ENCODE peak calls at places on chromosomes 2 and 18, in eight cellular contexts. One of them, this sample, is unnamed.

GRCh38 chr18:36387296-36387695 is 89.8 kb downstream of the FHOD3 start:
- DNase-seq in thoracic aorta: no peak
- DNase-seq in GM23248: no peak
- DNase-seq in prostate gland: no peak
- DNase-seq in IMR-90: peak
- DNase-seq in neural progenitor cell: no peak
- DNase-seq in body of pancreas: no peak
- DNase-seq in fibroblast of lung: no peak
- DNase-seq in this sample: no peak

GRCh38 chr2:207746131-207746530 is 23.6 kb downstream of the FZD5 start:
- DNase-seq in thoracic aorta: no peak
- DNase-seq in GM23248: peak
- DNase-seq in prostate gland: peak
- DNase-seq in IMR-90: peak
- DNase-seq in neural progenitor cell: peak
- DNase-seq in body of pancreas: peak
- DNase-seq in fibroblast of lung: peak
- DNase-seq in this sample: no peak

GRCh38 chr2:74778381-74779371 is 55.3 kb upstream of the HK2 start:
- DNase-seq in thoracic aorta: no peak
- DNase-seq in GM23248: peak
- DNase-seq in prostate gland: no peak
- DNase-seq in IMR-90: peak
- DNase-seq in neural progenitor cell: peak
- DNase-seq in body of pancreas: peak
- DNase-seq in fibroblast of lung: no peak
- DNase-seq in this sample: no peak

GRCh38 chr2:150997066-150997465 is 264.6 kb downstream of the RBM43 start:
- DNase-seq in thoracic aorta: no peak
- DNase-seq in GM23248: no peak
- DNase-seq in prostate gland: no peak
- DNase-seq in IMR-90: no peak
- DNase-seq in neural progenitor cell: no peak
- DNase-seq in body of pancreas: no peak
- DNase-seq in fibroblast of lung: no peak
- DNase-seq in this sample: no peak

GRCh38 chr2:229800997-229801754 is 86.8 kb upstream of the DNER start:
- DNase-seq in thoracic aorta: peak
- DNase-seq in GM23248: peak
- DNase-seq in prostate gland: peak
- DNase-seq in IMR-90: peak
- DNase-seq in neural progenitor cell: peak
- DNase-seq in body of pancreas: peak
- DNase-seq in fibroblast of lung: peak
- DNase-seq in this sample: peak

GRCh38 chr2:109173311-109174171 is 44.5 kb downstream of the SH3RF3 start:
- DNase-seq in thoracic aorta: peak
- DNase-seq in GM23248: peak
- DNase-seq in prostate gland: peak
- DNase-seq in IMR-90: peak
- DNase-seq in neural progenitor cell: peak
- DNase-seq in body of pancreas: peak
- DNase-seq in fibroblast of lung: peak
- DNase-seq in this sample: peak

GRCh38 chr18:51630706-51631105 is 433.2 kb upstream of the MEX3C start:
- DNase-seq in thoracic aorta: no peak
- DNase-seq in GM23248: no peak
- DNase-seq in prostate gland: no peak
- DNase-seq in IMR-90: no peak
- DNase-seq in neural progenitor cell: no peak
- DNase-seq in body of pancreas: no peak
- DNase-seq in fibroblast of lung: no peak
- DNase-seq in this sample: no peak

GRCh38 chr2:181407171-181407570 is 50.0 kb upstream of the ITGA4 start:
- DNase-seq in thoracic aorta: no peak
- DNase-seq in GM23248: no peak
- DNase-seq in prostate gland: no peak
- DNase-seq in IMR-90: no peak
- DNase-seq in neural progenitor cell: no peak
- DNase-seq in body of pancreas: no peak
- DNase-seq in fibroblast of lung: peak
- DNase-seq in this sample: no peak

GRCh38 chr2:118668431-118669424 is 178.7 kb downstream of the EN1 start:
- DNase-seq in thoracic aorta: no peak
- DNase-seq in GM23248: peak
- DNase-seq in prostate gland: no peak
- DNase-seq in IMR-90: peak
- DNase-seq in neural progenitor cell: peak
- DNase-seq in body of pancreas: no peak
- DNase-seq in fibroblast of lung: peak
- DNase-seq in this sample: no peak

GRCh38 chr2:157875720-157876065 is 437 bp downstream of the ACVR1 start:
- DNase-seq in thoracic aorta: no peak
- DNase-seq in GM23248: peak
- DNase-seq in prostate gland: peak
- DNase-seq in IMR-90: no peak
- DNase-seq in neural progenitor cell: peak
- DNase-seq in body of pancreas: peak
- DNase-seq in fibroblast of lung: peak
- DNase-seq in this sample: no peak

GRCh38 chr18:23378470-23378764 is 74.7 kb upstream of the RIOK3 start:
- DNase-seq in thoracic aorta: no peak
- DNase-seq in GM23248: peak
- DNase-seq in prostate gland: no peak
- DNase-seq in IMR-90: peak
- DNase-seq in neural progenitor cell: no peak
- DNase-seq in body of pancreas: no peak
- DNase-seq in fibroblast of lung: peak
- DNase-seq in this sample: no peak

GRCh38 chr2:69594341-69594740 is 49.2 kb downstream of the AAK1 start:
- DNase-seq in thoracic aorta: no peak
- DNase-seq in GM23248: peak
- DNase-seq in prostate gland: no peak
- DNase-seq in IMR-90: peak
- DNase-seq in neural progenitor cell: no peak
- DNase-seq in body of pancreas: no peak
- DNase-seq in fibroblast of lung: peak
- DNase-seq in this sample: no peak

GRCh38 chr2:178280261-178280852 is 86.0 kb downstream of the OSBPL6 start:
- DNase-seq in thoracic aorta: peak
- DNase-seq in GM23248: peak
- DNase-seq in prostate gland: peak
- DNase-seq in IMR-90: peak
- DNase-seq in neural progenitor cell: peak
- DNase-seq in body of pancreas: peak
- DNase-seq in fibroblast of lung: peak
- DNase-seq in this sample: no peak

GRCh38 chr2:60337142-60337497 is 216.3 kb downstream of the BCL11A start:
- DNase-seq in thoracic aorta: no peak
- DNase-seq in GM23248: no peak
- DNase-seq in prostate gland: no peak
- DNase-seq in IMR-90: no peak
- DNase-seq in neural progenitor cell: peak
- DNase-seq in body of pancreas: peak
- DNase-seq in fibroblast of lung: no peak
- DNase-seq in this sample: no peak
- H3K27ac ChIP-seq in thoracic aorta: no peak
- H3K27ac ChIP-seq in GM23248: no peak
- H3K27ac ChIP-seq in prostate gland: no peak
- H3K27ac ChIP-seq in IMR-90: no peak
- H3K27ac ChIP-seq in neural progenitor cell: no peak
- H3K27ac ChIP-seq in body of pancreas: no peak
- H3K27ac ChIP-seq in fibroblast of lung: no peak
- H3K27ac ChIP-seq in this sample: no peak

DNA sequence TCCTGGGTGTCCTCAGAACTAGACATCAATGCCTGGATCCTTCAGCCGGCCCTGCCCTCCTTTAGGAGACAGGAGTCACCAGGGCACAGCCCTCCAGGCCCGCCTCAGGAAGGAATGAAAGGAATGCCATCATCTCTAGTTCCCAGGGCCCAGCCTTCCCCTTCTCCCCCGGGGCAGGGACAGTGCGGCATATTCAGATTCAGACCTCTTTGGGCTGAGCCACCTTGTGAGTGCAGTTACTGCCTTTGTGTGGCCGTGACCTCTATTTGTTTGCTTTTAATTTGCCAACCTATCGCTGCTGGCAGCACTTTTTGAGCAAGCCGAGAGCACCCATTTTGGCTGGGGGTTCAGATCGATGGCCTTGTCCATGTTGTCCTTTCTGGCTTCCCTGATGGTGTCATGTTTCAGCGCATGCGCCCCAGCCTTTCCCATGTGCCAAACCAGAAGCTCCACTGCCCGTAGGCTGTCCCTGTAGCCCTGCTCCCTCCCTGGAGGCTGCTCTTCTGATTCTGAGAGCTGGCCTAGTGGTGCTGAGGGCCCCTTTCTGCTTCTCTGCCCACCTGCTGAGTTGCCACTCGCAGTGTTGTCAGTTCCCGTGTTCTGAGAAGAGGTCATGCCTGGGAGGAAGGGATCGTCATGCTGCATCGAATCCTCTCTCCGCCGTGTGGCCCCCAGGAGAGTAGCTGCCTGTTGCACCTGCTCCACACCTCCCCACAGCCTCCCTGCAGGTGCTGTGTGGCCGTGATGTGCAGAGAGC is 10.9 kb downstream of the ANKRD23 start:
- DNase-seq in thoracic aorta: no peak
- DNase-seq in GM23248: no peak
- DNase-seq in prostate gland: peak
- DNase-seq in IMR-90: peak
- DNase-seq in neural progenitor cell: peak
- DNase-seq in body of pancreas: peak
- DNase-seq in fibroblast of lung: peak
- DNase-seq in this sample: peak
- H3K27ac ChIP-seq in thoracic aorta: no peak
- H3K27ac ChIP-seq in GM23248: no peak
- H3K27ac ChIP-seq in prostate gland: peak
- H3K27ac ChIP-seq in IMR-90: no peak
- H3K27ac ChIP-seq in neural progenitor cell: peak
- H3K27ac ChIP-seq in body of pancreas: peak
- H3K27ac ChIP-seq in fibroblast of lung: no peak
- H3K27ac ChIP-seq in this sample: peak

DNA sequence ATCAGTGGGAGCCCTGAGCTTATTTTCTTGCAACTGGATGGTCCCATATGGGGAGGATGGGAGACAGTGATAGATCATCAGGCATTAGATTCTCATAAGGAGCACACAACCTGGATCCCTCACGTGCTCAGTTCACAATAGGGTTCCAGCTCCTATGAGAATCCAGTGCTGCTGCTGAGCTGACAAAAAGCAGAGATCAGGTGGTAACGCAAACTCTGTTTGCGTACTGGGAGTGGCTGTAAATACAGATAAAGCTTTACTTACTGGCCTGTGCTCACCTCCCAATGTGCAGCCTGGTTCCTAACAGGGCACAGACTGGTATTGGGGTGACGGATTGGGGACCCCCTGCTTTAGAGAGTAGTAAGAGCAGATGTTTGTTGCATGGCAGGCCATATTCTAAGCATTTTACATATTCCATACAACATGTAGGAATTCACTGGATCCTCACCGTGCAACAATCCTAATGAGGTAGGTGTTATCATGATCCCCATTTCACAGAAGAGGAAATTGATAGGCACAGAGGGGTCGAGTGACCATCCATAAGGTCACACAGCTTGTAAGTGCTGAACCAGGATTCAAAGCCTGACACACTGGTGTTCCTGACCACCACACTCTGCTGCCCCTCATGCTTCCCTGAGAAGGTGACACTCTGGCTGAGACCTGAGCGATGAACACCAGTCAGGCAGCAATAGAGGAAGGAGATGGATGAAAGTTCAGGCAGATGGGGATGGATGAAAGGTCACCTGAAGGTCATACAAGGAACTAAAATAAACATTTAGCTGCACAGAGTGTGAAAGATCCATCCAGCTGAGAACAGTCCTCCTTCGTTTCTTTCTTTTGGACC is 15.7 kb upstream of the MAT2A start:
- DNase-seq in thoracic aorta: no peak
- DNase-seq in GM23248: no peak
- DNase-seq in prostate gland: peak
- DNase-seq in IMR-90: no peak
- DNase-seq in neural progenitor cell: no peak
- DNase-seq in body of pancreas: no peak
- DNase-seq in fibroblast of lung: no peak
- DNase-seq in this sample: no peak
- H3K27ac ChIP-seq in thoracic aorta: peak
- H3K27ac ChIP-seq in GM23248: no peak
- H3K27ac ChIP-seq in prostate gland: peak
- H3K27ac ChIP-seq in IMR-90: no peak
- H3K27ac ChIP-seq in neural progenitor cell: no peak
- H3K27ac ChIP-seq in body of pancreas: no peak
- H3K27ac ChIP-seq in fibroblast of lung: no peak
- H3K27ac ChIP-seq in this sample: no peak

DNA sequence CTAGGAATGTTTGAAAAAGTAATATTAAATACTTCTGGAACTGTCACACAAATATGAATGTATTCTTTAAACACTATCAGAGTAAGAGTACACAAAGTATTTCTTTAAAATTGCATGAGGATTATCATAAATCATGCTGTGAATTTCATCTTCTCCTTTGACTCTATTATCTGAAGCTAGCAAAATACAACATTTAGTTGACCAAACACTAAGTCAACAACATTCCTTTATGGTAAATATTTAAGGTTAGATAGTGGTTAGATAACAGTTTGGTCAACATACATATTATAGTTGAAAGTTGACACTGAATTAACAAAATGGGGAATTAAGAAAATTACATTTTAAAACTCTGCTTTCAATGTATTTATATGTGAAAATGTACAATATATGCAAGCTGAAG is 72.1 kb upstream of the GRB14 start:
- DNase-seq in thoracic aorta: no peak
- DNase-seq in GM23248: no peak
- DNase-seq in prostate gland: no peak
- DNase-seq in IMR-90: no peak
- DNase-seq in neural progenitor cell: no peak
- DNase-seq in body of pancreas: no peak
- DNase-seq in fibroblast of lung: no peak
- DNase-seq in this sample: no peak
- H3K27ac ChIP-seq in thoracic aorta: no peak
- H3K27ac ChIP-seq in GM23248: no peak
- H3K27ac ChIP-seq in prostate gland: no peak
- H3K27ac ChIP-seq in IMR-90: no peak
- H3K27ac ChIP-seq in neural progenitor cell: no peak
- H3K27ac ChIP-seq in body of pancreas: no peak
- H3K27ac ChIP-seq in fibroblast of lung: no peak
- H3K27ac ChIP-seq in this sample: no peak

GRCh38 chr2:131035826-131036231 is 57.4 kb downstream of the FAM168B start:
- DNase-seq in thoracic aorta: no peak
- DNase-seq in GM23248: peak
- DNase-seq in prostate gland: no peak
- DNase-seq in IMR-90: no peak
- DNase-seq in neural progenitor cell: no peak
- DNase-seq in body of pancreas: no peak
- DNase-seq in fibroblast of lung: no peak
- DNase-seq in this sample: no peak
- H3K27ac ChIP-seq in thoracic aorta: no peak
- H3K27ac ChIP-seq in GM23248: no peak
- H3K27ac ChIP-seq in prostate gland: no peak
- H3K27ac ChIP-seq in IMR-90: no peak
- H3K27ac ChIP-seq in neural progenitor cell: no peak
- H3K27ac ChIP-seq in body of pancreas: no peak
- H3K27ac ChIP-seq in fibroblast of lung: no peak
- H3K27ac ChIP-seq in this sample: no peak

This sample was measured in psoas muscle.